ENCODE peak calls at places on chromosomes 1 and 21, in nine cellular contexts. E, U, T, F, L, X, Q, Z and K are unnamed samples. For H3K27me3, the result is how much of the 10 kb centered on the place peaks cover.

GRCh38 chr1:231235526-231235925 is 5.5 kb upstream of the GNPAT start:
- DNase-seq in E (no peak), U (no peak), T (no peak), F (no peak), L (no peak), X (no peak), Q (no peak), Z (no peak), K (no peak)

GRCh38 chr21:44574457-44575306 is 1.2 kb downstream of the KRTAP10-4 start:
- DNase-seq in E (no peak), U (no peak), T (no peak), F (no peak), L (no peak), X (no peak), Q (peak), Z (peak), K (peak)

GRCh38 chr1:45929257-45929687 is 125.9 kb downstream of the MAST2 start:
- DNase-seq in E (no peak), U (no peak), T (peak), F (no peak), L (no peak), X (no peak), Q (no peak), Z (no peak), K (no peak)

GRCh38 chr1:180424848-180425457 is 77.4 kb downstream of the ACBD6 start:
- DNase-seq in E (no peak), U (no peak), T (no peak), F (no peak), L (no peak), X (no peak), Q (no peak), Z (no peak), K (no peak)

GRCh38 chr1:12314328-12314903 is 84.6 kb downstream of the VPS13D start:
- DNase-seq in E (no peak), U (no peak), T (peak), F (no peak), L (peak), X (no peak), Q (no peak), Z (no peak), K (no peak)

GRCh38 chr1:5728956-5729355 is 263.3 kb downstream of the NPHP4 start:
- DNase-seq in E (no peak), U (no peak), T (no peak), F (no peak), L (no peak), X (no peak), Q (no peak), Z (no peak), K (no peak)

GRCh38 chr1:213779228-213779627 is 208.5 kb upstream of the PROX1 start:
- DNase-seq in E (no peak), U (no peak), T (no peak), F (no peak), L (no peak), X (no peak), Q (no peak), Z (no peak), K (no peak)

GRCh38 chr1:28099050-28099769 is 10.8 kb upstream of the EYA3 start:
- DNase-seq in E (no peak), U (no peak), T (no peak), F (no peak), L (no peak), X (no peak), Q (no peak), Z (no peak), K (no peak)

GRCh38 chr1:229448845-229449244 is 15.0 kb upstream of the ACTA1 start:
- DNase-seq in E (no peak), U (no peak), T (no peak), F (no peak), L (no peak), X (no peak), Q (no peak), Z (no peak), K (no peak)

GRCh38 chr1:29270881-29271390 is 34.6 kb downstream of the PTPRU start:
- DNase-seq in E (no peak), U (no peak), T (no peak), F (no peak), L (peak), X (no peak), Q (no peak), Z (no peak), K (no peak)

GRCh38 chr1:219416598-219417238 is 196.2 kb downstream of the ZC3H11B start:
- DNase-seq in E (no peak), U (peak), T (peak), F (peak), L (peak), X (no peak), Q (peak), Z (no peak), K (peak)

GRCh38 chr1:225111000-225111399 is 181.5 kb downstream of the DNAH14 start:
- DNase-seq in E (no peak), U (no peak), T (no peak), F (no peak), L (no peak), X (no peak), Q (no peak), Z (no peak), K (no peak)

GRCh38 chr1:209808059-209808494 is 2.1 kb upstream of the IRF6 start:
- DNase-seq in E (peak), U (no peak), T (peak), F (no peak), L (no peak), X (no peak), Q (no peak), Z (no peak), K (no peak)

GRCh38 chr1:164558461-164559341 is at the start of gene PBX1:
- DNase-seq in E (peak), U (peak), T (peak), F (peak), L (peak), X (peak), Q (peak), Z (peak), K (peak)

GRCh38 chr1:1567152-1567830 is 7.4 kb downstream of the SSU72 start:
- DNase-seq in E (no peak), U (no peak), T (peak), F (no peak), L (no peak), X (no peak), Q (no peak), Z (no peak), K (no peak)

GRCh38 chr1:219304227-219305226 is 130.8 kb downstream of the LYPLAL1 start:
- DNase-seq in E (no peak), U (no peak), T (peak), F (no peak), L (no peak), X (peak), Q (no peak), Z (peak), K (no peak)

GRCh38 chr1:92940541-92940940 is 20.7 kb downstream of the DIPK1A start:
- DNase-seq in E (no peak), U (no peak), T (no peak), F (no peak), L (no peak), X (no peak), Q (no peak), Z (no peak), K (no peak)

GRCh38 chr1:88813474-88813873 is 77.9 kb downstream of the GTF2B start:
- DNase-seq in E (no peak), U (no peak), T (no peak), F (no peak), L (no peak), X (no peak), Q (no peak), Z (no peak), K (no peak)

GRCh38 chr1:62229932-62230331 is 35.3 kb downstream of the L1TD1 start:
- DNase-seq in E (no peak), U (no peak), T (no peak), F (no peak), L (no peak), X (peak), Q (no peak), Z (no peak), K (no peak)

GRCh38 chr1:172893146-172893841 is 157.4 kb downstream of the TNFSF18 start:
- DNase-seq in E (peak), U (no peak), T (peak), F (no peak), L (no peak), X (no peak), Q (no peak), Z (no peak), K (no peak)

GRCh38 chr1:168960595-168960994 is 145.9 kb upstream of the ATP1B1 start:
- DNase-seq in E (no peak), U (no peak), T (no peak), F (no peak), L (no peak), X (no peak), Q (no peak), Z (no peak), K (no peak)

GRCh38 chr1:41811051-41811795 is 107.5 kb downstream of the HIVEP3 start:
- DNase-seq in E (no peak), U (peak), T (no peak), F (no peak), L (peak), X (no peak), Q (no peak), Z (no peak), K (no peak)

GRCh38 chr1:87826639-87827345 is 498.1 kb downstream of the LMO4 start:
- DNase-seq in E (peak), U (no peak), T (peak), F (peak), L (peak), X (peak), Q (no peak), Z (no peak), K (peak)

GRCh38 chr1:160954158-160955104 is at the start of gene ITLN2:
- DNase-seq in E (no peak), U (peak), T (no peak), F (no peak), L (peak), X (no peak), Q (peak), Z (no peak), K (peak)

GRCh38 chr1:104132386-104132973 is 382.8 kb downstream of the AMY1C start:
- DNase-seq in E (no peak), U (no peak), T (no peak), F (no peak), L (peak), X (no peak), Q (no peak), Z (no peak), K (no peak)

GRCh38 chr1:39213511-39214002 is 9.1 kb downstream of the MACF1 start:
- DNase-seq in E (no peak), U (no peak), T (peak), F (no peak), L (no peak), X (no peak), Q (no peak), Z (no peak), K (no peak)
- H3K27ac ChIP-seq in E (peak), U (no peak), T (peak), F (peak), L (no peak), X (peak), Q (peak), Z (peak), K (peak)

GRCh38 chr1:30682396-30683275 is 40.7 kb downstream of the MATN1 start:
- DNase-seq in E (no peak), U (no peak), T (no peak), F (no peak), L (no peak), X (peak), Q (no peak), Z (peak), K (no peak)
- H3K27me3 ChIP-seq in E (half or more), U (under half), T (under half), F (under half), L (under half), X (half or more), Q (under half), Z (under half), K (under half)

GRCh38 chr1:153635872-153636271 is 2.0 kb downstream of the CHTOP start:
- DNase-seq in E (no peak), U (no peak), T (no peak), F (no peak), L (no peak), X (no peak), Q (no peak), Z (peak), K (no peak)
- H3K4me3 ChIP-seq in E (peak), U (no peak), T (no peak), F (no peak), L (peak), X (no peak), Q (peak), Z (no peak), K (no peak)

GRCh38 chr1:54284781-54285563 is 85.0 kb downstream of the MRPL37 start:
- DNase-seq in E (no peak), U (peak), T (no peak), F (no peak), L (no peak), X (no peak), Q (no peak), Z (no peak), K (no peak)
- H3K27ac ChIP-seq in E (no peak), U (no peak), T (no peak), F (peak), L (no peak), X (peak), Q (peak), Z (no peak), K (no peak)

GRCh38 chr1:153403421-153404085 is 12.7 kb upstream of the S100A8 start:
- DNase-seq in E (no peak), U (no peak), T (no peak), F (no peak), L (no peak), X (peak), Q (no peak), Z (no peak), K (no peak)

GRCh38 chr1:153404768-153405167 is 11.6 kb upstream of the S100A7A start:
- DNase-seq in E (peak), U (peak), T (no peak), F (no peak), L (peak), X (peak), Q (peak), Z (peak), K (no peak)

GRCh38 chr1:153402226-153402625 is 11.4 kb upstream of the S100A8 start:
- DNase-seq in E (no peak), U (no peak), T (no peak), F (no peak), L (no peak), X (no peak), Q (no peak), Z (no peak), K (no peak)

GRCh38 chr1:153401461-153401860 is 10.6 kb upstream of the S100A8 start:
- DNase-seq in E (no peak), U (no peak), T (no peak), F (no peak), L (no peak), X (no peak), Q (no peak), Z (no peak), K (no peak)

GRCh38 chr1:153404086-153404635 is 12.2 kb upstream of the S100A7A start:
- DNase-seq in E (no peak), U (no peak), T (no peak), F (no peak), L (no peak), X (no peak), Q (no peak), Z (no peak), K (no peak)
- H3K27me3 ChIP-seq in E (under half), U (under half), T (under half), F (under half), L (under half), X (under half), Q (under half), Z (under half), K (under half)

GRCh38 chr1:203555484-203556046 is 61.6 kb downstream of the OPTC start:
- DNase-seq in E (no peak), U (no peak), T (no peak), F (no peak), L (no peak), X (no peak), Q (no peak), Z (no peak), K (no peak)
- H3K4me3 ChIP-seq in E (peak), U (no peak), T (no peak), F (no peak), L (no peak), X (no peak), Q (no peak), Z (no peak), K (no peak)

GRCh38 chr21:31235671-31236450 is 108.2 kb downstream of the TIAM1 start:
- DNase-seq in E (no peak), U (no peak), T (no peak), F (no peak), L (peak), X (no peak), Q (no peak), Z (no peak), K (no peak)
- H3K27ac ChIP-seq in E (no peak), U (no peak), T (no peak), F (no peak), L (no peak), X (no peak), Q (no peak), Z (no peak), K (no peak)

DNA sequence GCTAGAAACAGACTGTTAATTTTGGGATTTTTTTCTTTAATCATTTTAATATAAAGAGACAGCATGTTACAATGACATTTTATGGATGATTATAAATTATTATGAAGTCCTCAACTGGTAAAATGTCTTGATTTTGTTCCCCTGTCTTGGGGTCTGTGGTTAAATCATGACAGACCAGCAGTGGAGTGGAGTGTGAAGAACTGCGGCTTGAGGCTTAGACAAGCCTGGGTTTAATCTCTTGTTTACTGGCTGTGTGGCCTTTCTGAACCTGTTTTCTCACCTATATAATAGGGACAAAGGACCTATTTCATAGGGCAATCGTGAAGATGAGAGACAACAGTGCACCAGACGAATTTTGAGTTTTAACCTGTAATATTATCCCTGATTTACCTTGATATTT is 1.8 kb upstream of the UMODL1 start:
- DNase-seq in E (no peak), U (peak), T (no peak), F (no peak), L (no peak), X (no peak), Q (no peak), Z (no peak), K (no peak)
- H3K27me3 ChIP-seq in E (under half), U (under half), T (under half), F (under half), L (under half), X (under half), Q (under half), Z (under half), K (under half)